ENCODE peak calls at places on chromosomes 4 and X, in seven cellular contexts. L is breast epithelium; T is CD8-positive, alpha-beta T cell; N is adrenal gland; V is WERI-Rb-1; Y is transverse colon; P is Peyer's patch. M is an unnamed sample. For H3K9me3, the result is how much of the 10 kb centered on the place peaks cover.

GRCh38 chr4:177508662-177509061 is 66.4 kb upstream of the AGA start:
- DNase-seq in N (no peak), P (no peak), T (no peak), Y (no peak), L (no peak), V (no peak), M (no peak)

GRCh38 chr4:96052827-96053226 is 212.9 kb downstream of the PDHA2 start:
- DNase-seq in P (no peak), Y (no peak), V (no peak), N (no peak), T (no peak), L (no peak), M (no peak)

GRCh38 chr4:185232370-185232769 is 23.0 kb downstream of the SNX25 start:
- DNase-seq in N (no peak), L (no peak), T (no peak), P (no peak), Y (no peak), V (no peak), M (no peak)

GRCh38 chr4:93730760-93731159 is 97.8 kb upstream of the ATOH1 start:
- DNase-seq in P (no peak), V (no peak), L (peak), N (no peak), T (no peak), Y (no peak), M (no peak)

GRCh38 chr4:146342600-146343192 is 128.4 kb downstream of the REELD1 start:
- DNase-seq in P (peak), L (no peak), Y (no peak), N (peak), V (peak), T (no peak), M (no peak)

GRCh38 chr4:154292589-154292988 is 199.0 kb downstream of the DCHS2 start:
- DNase-seq in Y (no peak), T (no peak), N (no peak), L (no peak), V (peak), P (no peak), M (no peak)

GRCh38 chr4:147714575-147715401 is 17.1 kb upstream of the ARHGAP10 start:
- DNase-seq in T (no peak), P (peak), L (peak), V (no peak), N (peak), Y (peak), M (peak)

GRCh38 chr4:173337463-173337862 is 3.3 kb upstream of the HMGB2 start:
- DNase-seq in N (no peak), L (no peak), P (no peak), T (no peak), V (no peak), Y (no peak), M (no peak)

GRCh38 chr4:110614981-110615365 is 7.9 kb downstream of the PITX2 start:
- DNase-seq in T (no peak), L (no peak), Y (no peak), N (no peak), V (no peak), P (no peak), M (no peak)

GRCh38 chr4:110611968-110612447 is 10.9 kb downstream of the PITX2 start:
- DNase-seq in N (no peak), T (no peak), Y (no peak), L (no peak), P (no peak), V (no peak), M (no peak)

GRCh38 chr4:110614173-110614948 is 8.5 kb downstream of the PITX2 start:
- DNase-seq in T (no peak), N (no peak), P (no peak), V (no peak), L (no peak), Y (no peak), M (no peak)

GRCh38 chr4:110612631-110613269 is 10.1 kb downstream of the PITX2 start:
- DNase-seq in V (no peak), L (no peak), Y (no peak), T (no peak), P (no peak), N (no peak), M (no peak)

GRCh38 chr4:110613710-110614109 is 9.2 kb downstream of the PITX2 start:
- DNase-seq in N (no peak), Y (no peak), T (no peak), L (no peak), V (no peak), P (no peak), M (no peak)
- H3K9me3 ChIP-seq in N (under half), Y (under half), T (under half), L (under half), V (under half), P (under half), M (under half)

GRCh38 chr4:81314897-81315470 is 100.0 kb upstream of the PRKG2 start:
- DNase-seq in N (no peak), P (no peak), T (no peak), L (no peak), V (no peak), Y (no peak), M (no peak)
- H3K4me3 ChIP-seq in N (no peak), P (no peak), T (no peak), L (no peak), V (no peak), Y (no peak), M (no peak)

GRCh38 chr4:24547979-24548378 is 36.4 kb downstream of the DHX15 start:
- DNase-seq in V (no peak), P (no peak), Y (no peak), N (no peak), T (no peak), L (no peak), M (no peak)

DNA sequence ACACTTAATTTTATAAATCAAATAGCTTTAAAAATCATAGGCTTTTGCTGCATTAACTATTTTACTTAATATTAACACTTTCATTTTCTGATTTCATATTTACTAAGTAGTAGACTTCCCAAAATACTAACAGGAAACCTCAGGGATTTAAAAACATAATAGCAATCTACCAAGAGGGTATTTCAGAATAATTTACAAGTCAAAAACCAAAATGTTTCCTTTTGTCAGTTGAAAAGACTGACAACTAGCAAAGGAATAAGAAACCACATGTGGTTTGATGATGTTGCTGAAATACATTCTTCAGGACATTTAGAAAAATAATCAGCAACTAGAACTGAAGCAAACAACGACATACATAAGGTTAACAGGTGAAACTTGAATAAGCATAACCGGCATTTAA is 40.1 kb downstream of the DHX15 start:
- DNase-seq in Y (no peak), V (no peak), P (no peak), N (no peak), L (no peak), T (no peak), M (no peak)
- H3K27ac ChIP-seq in Y (no peak), V (no peak), P (no peak), N (no peak), L (no peak), T (no peak), M (no peak)

GRCh38 chrX:42106556-42106955 is 183.2 kb upstream of the CASK start:
- DNase-seq in T (no peak), V (no peak), L (no peak), N (no peak), Y (no peak), P (no peak), M (no peak)
- H3K9me3 ChIP-seq in T (under half), V (under half), L (under half), N (under half), Y (under half), P (under half), M (under half)

DNA sequence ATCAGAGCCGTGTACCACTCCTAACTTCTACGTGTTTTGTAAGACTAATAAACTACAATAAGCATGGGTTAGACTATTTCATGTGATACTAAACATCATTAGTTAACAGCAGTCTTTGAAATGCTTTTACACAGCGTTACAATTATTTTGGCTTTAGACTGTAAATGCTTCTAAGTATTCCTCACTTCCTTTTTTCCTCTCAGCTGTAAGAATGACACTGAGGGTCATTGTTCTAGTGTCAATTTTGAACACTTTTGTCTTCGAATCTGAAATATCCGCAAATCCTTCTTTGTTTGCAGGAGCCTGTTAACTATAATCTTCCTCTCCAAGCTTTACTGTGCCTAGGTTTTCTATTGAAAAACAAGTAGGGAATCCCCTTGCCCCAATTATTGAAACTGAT is 1.5 kb downstream of the ABCE1 start:
- DNase-seq in P (no peak), L (no peak), Y (no peak), V (no peak), T (no peak), N (no peak), M (peak)
- H3K4me3 ChIP-seq in P (peak), L (peak), Y (no peak), V (peak), T (peak), N (peak), M (peak)

DNA sequence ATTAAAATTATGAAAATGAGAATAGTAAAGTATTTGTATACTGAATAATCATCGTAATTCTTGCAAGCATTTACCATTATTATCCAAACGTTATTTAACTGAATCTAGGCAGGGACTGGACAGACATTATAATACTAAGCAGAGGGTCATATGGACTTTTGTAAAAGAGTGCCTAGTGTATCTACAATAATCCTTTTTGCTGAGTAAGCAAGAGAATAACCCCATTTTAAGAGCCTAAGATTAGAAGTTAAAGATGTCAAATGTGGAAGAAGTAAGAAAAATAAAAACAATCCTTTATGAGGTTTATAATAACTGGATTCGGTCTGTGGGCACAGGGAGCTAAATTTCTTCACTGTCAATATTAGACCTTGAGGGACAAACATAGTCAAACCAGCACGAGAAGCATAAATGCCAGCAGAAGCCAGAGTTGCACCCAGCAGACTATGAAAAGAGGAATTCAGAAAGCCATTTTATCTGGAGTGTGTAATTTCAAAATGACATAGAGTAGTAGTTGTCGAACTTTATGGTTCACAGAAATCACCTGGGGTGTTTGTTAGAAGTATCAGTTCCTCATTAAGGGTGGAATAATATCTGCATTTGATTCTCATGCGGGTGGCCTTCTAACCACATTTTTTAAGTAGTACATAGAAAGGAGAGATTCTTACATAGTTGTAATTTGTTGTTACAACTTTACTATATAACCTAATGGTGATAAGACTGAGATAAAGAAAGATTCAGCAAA is 39.7 kb upstream of the DCLK2 start:
- DNase-seq in L (no peak), V (no peak), N (no peak), T (no peak), P (no peak), Y (no peak), M (no peak)
- H3K27ac ChIP-seq in L (no peak), V (no peak), N (no peak), T (no peak), P (no peak), Y (no peak), M (no peak)

GRCh38 chrX:10379848-10380247 is 223.1 kb downstream of the CLCN4 start:
- DNase-seq in L (no peak), T (no peak), Y (no peak), V (no peak), P (no peak), N (no peak), M (no peak)

GRCh38 chrX:10381218-10381617 is 224.4 kb downstream of the CLCN4 start:
- DNase-seq in T (no peak), P (no peak), N (no peak), V (no peak), Y (no peak), L (no peak), M (no peak)

DNA sequence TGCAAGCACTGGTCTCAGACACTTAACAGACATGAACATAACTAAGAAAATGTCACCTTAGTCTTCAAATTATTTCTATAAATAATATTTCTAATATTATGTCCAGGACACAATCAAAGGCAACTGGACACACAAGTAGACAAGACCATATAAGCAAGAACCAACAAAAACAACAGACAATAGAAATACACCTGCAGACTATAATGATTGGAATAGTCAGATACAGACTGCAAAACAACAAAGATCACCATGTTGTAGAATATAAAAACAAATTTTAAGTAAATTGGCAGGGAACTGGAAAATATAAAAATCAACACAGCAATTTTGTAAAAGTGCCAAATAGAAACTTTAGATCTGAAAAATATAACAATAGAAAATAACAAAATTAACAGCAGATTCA is 220.7 kb downstream of the CLCN4 start:
- DNase-seq in N (no peak), V (no peak), T (no peak), P (no peak), Y (no peak), L (no peak), M (no peak)
- H3K9me3 ChIP-seq in N (under half), V (under half), T (under half), P (under half), Y (under half), L (under half), M (under half)

GRCh38 chrX:18166068-18166467 is 54.6 kb downstream of the BEND2 start:
- DNase-seq in T (no peak), N (no peak), P (no peak), V (no peak), Y (no peak), L (no peak), M (no peak)
- H3K4me3 ChIP-seq in T (no peak), N (no peak), P (no peak), V (no peak), Y (no peak), L (no peak), M (no peak)

GRCh38 chr4:88820723-88821368 is 123.2 kb upstream of the NAP1L5 start:
- DNase-seq in L (no peak), N (no peak), Y (no peak), V (no peak), T (no peak), P (no peak), M (no peak)
- H3K27ac ChIP-seq in L (peak), N (peak), Y (peak), V (no peak), T (no peak), P (peak), M (no peak)

DNA sequence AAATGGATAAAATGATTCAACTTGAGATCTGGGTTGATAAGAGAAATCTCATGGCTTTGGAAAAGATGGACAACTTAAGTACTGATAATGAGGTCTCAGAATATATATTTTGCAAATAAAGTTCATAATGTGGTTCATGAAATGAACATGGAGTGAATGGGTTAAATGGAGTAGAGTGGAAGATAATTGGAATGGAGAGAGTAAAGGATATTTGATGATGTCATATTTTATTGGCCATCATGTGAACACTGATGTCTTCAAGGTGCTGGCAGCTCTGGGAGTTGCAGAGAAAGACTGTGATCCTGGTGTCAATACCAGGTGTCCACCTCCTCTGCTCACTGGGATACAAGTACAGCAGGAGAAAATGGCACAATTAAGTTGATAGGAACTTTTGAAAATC is 133.9 kb upstream of the ZXDA start:
- DNase-seq in V (no peak), T (no peak), L (no peak), N (no peak), P (no peak), Y (no peak), M (no peak)
- H3K9me3 ChIP-seq in V (under half), T (under half), L (under half), N (under half), P (under half), Y (under half), M (under half)

M was measured in SJSA1.